ENCODE peak calls at places on chromosomes 12 and 14, in five cellular contexts. G, M, H, R and E are unnamed samples.

GRCh38 chr12:57166971-57167371 is 19.6 kb upstream of the LRP1-AS start:
- DNase-seq in G (peak; percentile 72), M (no peak), H (peak; percentile 90), R (no peak), E (peak; percentile 90)

GRCh38 chr12:57783861-57784260 is 1.3 kb downstream of the TSFM start:
- DNase-seq in G (no peak), M (no peak), H (no peak), R (no peak), E (no peak)

GRCh38 chr12:101962486-101962885 is 85.1 kb downstream of the DRAM1 start:
- DNase-seq in G (peak; percentile 23), M (no peak), H (no peak), R (no peak), E (peak; percentile 71)

GRCh38 chr14:60247994-60248696 is 876 bp upstream of the PPM1A start:
- DNase-seq in G (peak; percentile 61), M (peak; percentile 70), H (peak; percentile 94), R (peak; percentile 90), E (peak; percentile 94)

GRCh38 chr12:70645494-70646317 is 8.5 kb upstream of the PTPRB start:
- DNase-seq in G (peak; percentile 79), M (peak; percentile 74), H (peak; percentile 60), R (no peak), E (peak; percentile 81)

GRCh38 chr12:93638095-93638494 is 39.1 kb upstream of the CRADD start:
- DNase-seq in G (no peak), M (no peak), H (no peak), R (no peak), E (peak; percentile 54)

GRCh38 chr14:70567791-70568190 is 32.7 kb downstream of the MED6 start:
- DNase-seq in G (no peak), M (no peak), H (peak; percentile 6), R (no peak), E (peak; percentile 42)

GRCh38 chr12:124715121-124715990 is 147.9 kb upstream of the NCOR2 start:
- DNase-seq in G (no peak), M (no peak), H (no peak), R (no peak), E (peak; percentile 33)

GRCh38 chr12:22588817-22589216 is 36.2 kb upstream of the ETNK1 start:
- DNase-seq in G (no peak), M (no peak), H (peak; percentile 36), R (no peak), E (no peak)

GRCh38 chr14:65833256-65833880 is 420.8 kb downstream of the FUT8 start:
- DNase-seq in G (no peak), M (no peak), H (no peak), R (no peak), E (peak; percentile 8)

GRCh38 chr14:69842671-69843407 is 36.4 kb upstream of the SMOC1 start:
- DNase-seq in G (no peak), M (no peak), H (no peak), R (no peak), E (no peak)

GRCh38 chr14:23564876-23565275 is 2.7 kb downstream of the AP1G2 start:
- DNase-seq in G (no peak), M (no peak), H (no peak), R (no peak), E (no peak)

GRCh38 chr14:104293851-104294627 is 155.7 kb downstream of the KIF26A start:
- DNase-seq in G (no peak), M (no peak), H (peak; percentile 23), R (no peak), E (no peak)

GRCh38 chr14:30193791-30194407 is 266.3 kb upstream of the PRKD1 start:
- DNase-seq in G (no peak), M (peak; percentile 77), H (no peak), R (no peak), E (peak; percentile 95)

GRCh38 chr14:68685419-68686211 is 107.3 kb downstream of the ZFP36L1 start:
- DNase-seq in G (peak; percentile 99), M (no peak), H (no peak), R (no peak), E (peak; percentile 82)

GRCh38 chr12:89521348-89522238 is 3.0 kb downstream of the GALNT4 start:
- DNase-seq in G (no peak), M (no peak), H (no peak), R (no peak), E (no peak)

GRCh38 chr12:121925361-121925725 is 7.0 kb downstream of the CFAP251 start:
- DNase-seq in G (no peak), M (peak; percentile 59), H (no peak), R (no peak), E (peak; percentile 87)
- H3K4me3 ChIP-seq in G (no peak overlapping the region), M (peak overlapping the region; percentile 12), H (no peak overlapping the region), R (no peak overlapping the region), E (peak overlapping the region; percentile 26)

DNA sequence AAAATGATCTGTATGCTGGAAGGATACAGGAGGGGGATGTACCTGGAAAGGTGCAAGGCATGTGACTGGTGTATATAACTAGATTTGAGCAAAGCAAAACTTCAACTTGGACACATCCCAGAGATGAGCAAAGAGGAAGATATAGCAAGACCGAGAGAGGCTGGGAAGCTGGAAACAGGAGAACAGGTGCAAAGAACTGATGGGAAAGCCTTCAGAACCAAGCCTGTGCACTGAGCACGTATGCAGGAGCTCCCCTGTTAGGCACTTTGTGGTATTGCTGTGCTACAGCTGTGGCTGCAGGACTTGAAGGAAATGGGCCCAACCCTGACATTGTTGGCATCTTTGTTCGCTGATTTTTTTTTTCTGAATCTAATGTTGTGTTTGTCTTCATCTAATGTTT is 120.7 kb upstream of the PWP1 start:
- DNase-seq in G (no peak), M (no peak), H (no peak), R (no peak), E (peak; percentile 47)
- TF ChIP-seq CTCF in G (peak; percentile 50), M (peak; percentile 11), H (peak; percentile 32), R (peak; percentile 26), E (peak; percentile 64)

DNA sequence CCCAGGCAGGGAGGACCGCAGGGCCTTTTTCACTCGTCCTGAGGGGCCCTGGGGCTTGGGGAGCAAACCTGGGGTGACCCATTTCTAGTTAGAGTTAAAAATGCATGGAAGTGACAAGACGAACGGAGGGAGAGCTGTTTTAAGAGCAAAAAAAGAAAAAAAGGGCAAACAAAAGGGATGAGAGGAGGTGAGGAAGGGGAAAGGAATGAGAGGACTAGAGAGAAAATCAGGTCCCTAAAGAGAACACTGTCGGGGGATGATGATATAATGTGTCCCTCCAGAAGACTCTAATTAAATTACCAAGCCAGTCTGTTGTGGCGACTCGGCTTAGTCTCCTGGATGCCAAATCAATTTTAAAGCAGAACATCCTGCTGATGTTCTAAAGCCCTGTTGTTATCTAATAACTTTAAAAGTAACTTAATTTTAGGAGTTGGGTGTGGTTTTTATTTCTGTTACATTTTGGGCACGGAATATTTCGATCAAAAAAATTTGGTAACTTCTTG is 1.1 kb downstream of the ANO6 start:
- DNase-seq in G (no peak), M (no peak), H (no peak), R (no peak), E (peak; percentile 22)
- H3K4me3 ChIP-seq in G (peak overlapping the region; percentile 92), M (peak overlapping the region; percentile 82), H (peak overlapping the region; percentile 89), R (peak overlapping the region; percentile 79), E (peak overlapping the region; percentile 87)

GRCh38 chr12:112473056-112473455 is 54.3 kb downstream of the PTPN11 start:
- DNase-seq in G (no peak), M (no peak), H (peak; percentile 33), R (no peak), E (no peak)
- TF ChIP-seq CTCF in G (peak; percentile 35), M (no peak), H (peak; percentile 29), R (no peak), E (peak; percentile 19)

GRCh38 chr12:94769746-94770396 is 119.5 kb upstream of the TMCC3 start:
- DNase-seq in G (no peak), M (no peak), H (no peak), R (no peak), E (no peak)
- H3K4me3 ChIP-seq in G (no peak overlapping the region), M (no peak overlapping the region), H (no peak overlapping the region), R (no peak overlapping the region), E (no peak overlapping the region)

DNA sequence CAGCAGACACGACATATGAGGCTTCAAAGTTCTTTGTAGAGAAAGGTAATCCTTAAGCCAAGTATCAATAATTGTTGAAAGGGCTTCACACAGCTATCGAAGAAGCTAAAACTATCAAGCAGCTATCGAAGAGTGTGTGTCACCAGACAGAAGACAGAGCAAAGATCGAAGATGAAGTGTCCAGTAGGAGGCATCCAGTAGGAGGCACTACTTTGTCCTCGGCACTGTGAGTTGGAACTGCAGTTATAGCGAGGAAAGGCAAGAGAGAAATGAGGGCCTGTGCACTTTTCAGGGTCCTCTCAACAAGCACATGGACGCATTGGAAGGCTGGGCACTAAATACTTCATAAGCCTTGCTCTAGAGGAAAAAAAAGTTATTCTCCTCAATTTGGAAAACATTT is 174.3 kb downstream of the CALM1 start:
- DNase-seq in G (no peak), M (no peak), H (no peak), R (no peak), E (no peak)
- TF ChIP-seq CTCF in G (no peak), M (no peak), H (no peak), R (no peak), E (no peak)

GRCh38 chr12:62720661-62721330 is 214.2 kb downstream of the PPM1H start:
- DNase-seq in G (no peak), M (no peak), H (no peak), R (peak; percentile 67), E (no peak)
- H3K4me3 ChIP-seq in G (no peak overlapping the region), M (no peak overlapping the region), H (no peak overlapping the region), R (no peak overlapping the region), E (no peak overlapping the region)